ENCODE peak calls at places on chromosomes 4 and X, in nine cellular contexts. P is CD4-positive, alpha-beta T cell; Y is lower lobe of right lung; R is psoas muscle; L is uterus; A is IMR-90; O is stomach; Q is cardiac muscle cell; K is suprapubic skin. D is an unnamed sample.

GRCh38 chr4:8910822-8911310 is 39.2 kb upstream of the HMX1 start:
- DNase-seq in P (peak), A (no peak), Q (no peak), L (peak), R (peak), Y (no peak), K (no peak), O (peak), D (no peak)

GRCh38 chr4:70901984-70902576 is at the start of gene MOB1B:
- DNase-seq in R (peak), A (peak), K (peak), O (peak), P (peak), L (peak), Q (peak), Y (peak), D (peak)

GRCh38 chr4:138034871-138035270 is 207.3 kb downstream of the SLC7A11 start:
- DNase-seq in Y (no peak), Q (no peak), L (no peak), R (no peak), A (peak), K (no peak), P (no peak), O (no peak), D (peak)

GRCh38 chr4:10534820-10535219 is 77.6 kb upstream of the ZNF518B start:
- DNase-seq in K (no peak), Y (no peak), L (no peak), Q (no peak), O (no peak), A (no peak), P (no peak), R (no peak), D (no peak)

GRCh38 chr4:87011340-87012034 is 76.7 kb downstream of the AFF1 start:
- DNase-seq in L (no peak), K (no peak), R (no peak), O (no peak), Y (no peak), P (no peak), Q (peak), A (peak), D (peak)

GRCh38 chr4:123190176-123190575 is 206.4 kb upstream of the SPRY1 start:
- DNase-seq in P (no peak), Y (no peak), A (no peak), R (no peak), O (no peak), L (no peak), K (no peak), Q (no peak), D (no peak)

GRCh38 chrX:82585868-82586267 is 922.2 kb upstream of the POU3F4 start:
- DNase-seq in L (no peak), O (no peak), A (no peak), K (no peak), P (no peak), R (no peak), Q (no peak), Y (no peak), D (no peak)

GRCh38 chr4:7771056-7771455 is 168.6 kb downstream of the AFAP1 start:
- DNase-seq in R (no peak), Y (no peak), O (no peak), P (peak), Q (no peak), A (no peak), K (peak), L (no peak), D (no peak)

GRCh38 chrX:43676960-43677582 is 21.0 kb downstream of the MAOA start:
- DNase-seq in K (no peak), O (no peak), R (no peak), P (no peak), Y (no peak), A (no peak), Q (no peak), L (no peak), D (no peak)

GRCh38 chr4:37383579-37384229 is 139.2 kb downstream of the NWD2 start:
- DNase-seq in R (no peak), L (no peak), O (no peak), A (peak), K (no peak), Y (no peak), Q (peak), P (no peak), D (peak)

GRCh38 chr4:37542749-37543148 is 143.4 kb downstream of the RELL1 start:
- DNase-seq in L (no peak), P (no peak), Y (no peak), R (no peak), Q (no peak), O (no peak), K (no peak), A (no peak), D (no peak)

GRCh38 chr4:91427171-91427570 is 876.6 kb upstream of the GRID2 start:
- DNase-seq in A (no peak), L (no peak), P (no peak), R (no peak), O (no peak), Y (no peak), Q (no peak), K (no peak), D (peak)

GRCh38 chr4:85970535-85970934 is 389.3 kb downstream of the MAPK10 start:
- DNase-seq in Y (no peak), L (no peak), P (no peak), O (no peak), A (no peak), R (no peak), Q (no peak), K (no peak), D (no peak)

GRCh38 chr4:137532869-137533236 is 559 bp upstream of the PCDH18 start:
- DNase-seq in Y (no peak), L (no peak), A (no peak), Q (no peak), P (no peak), O (no peak), K (no peak), R (no peak), D (no peak)

GRCh38 chr4:41432219-41432618 is 105.7 kb upstream of the LIMCH1 start:
- DNase-seq in Y (no peak), O (no peak), K (no peak), A (no peak), R (no peak), P (no peak), L (no peak), Q (no peak), D (no peak)

GRCh38 chrX:118566359-118566758 is 70.7 kb downstream of the DOCK11 start:
- DNase-seq in Y (no peak), L (no peak), Q (no peak), K (no peak), R (no peak), A (peak), P (no peak), O (no peak), D (no peak)

GRCh38 chr4:120869511-120870278 is 52.8 kb downstream of the PRDM5 start:
- DNase-seq in A (peak), Q (no peak), O (no peak), L (no peak), K (no peak), R (no peak), P (no peak), Y (no peak), D (no peak)

GRCh38 chrX:133287860-133288259 is 69.7 kb upstream of the TFDP3 start:
- DNase-seq in A (no peak), P (no peak), L (no peak), O (no peak), Q (no peak), R (no peak), Y (no peak), K (no peak), D (no peak)

GRCh38 chr4:869776-870175 is 43.8 kb upstream of the CPLX1 start:
- DNase-seq in A (no peak), Y (no peak), O (no peak), Q (no peak), K (no peak), R (no peak), L (no peak), P (no peak), D (no peak)
- H3K27ac ChIP-seq in A (no peak), Y (no peak), O (no peak), Q (no peak), K (no peak), R (no peak), L (no peak), P (no peak), D (no peak)

GRCh38 chr4:54234497-54235205 is 5.6 kb downstream of the PDGFRA start:
- DNase-seq in P (no peak), K (no peak), O (no peak), L (no peak), R (no peak), Q (no peak), Y (no peak), A (no peak), D (no peak)
- TF ChIP-seq CTCF in P (peak), K (no peak), O (no peak), L (no peak), R (no peak), Q (no peak), Y (no peak), A (no peak), D (peak)

GRCh38 chrX:45788315-45788714 is 587.6 kb upstream of the DIPK2B start:
- DNase-seq in Q (no peak), O (no peak), P (no peak), K (no peak), L (no peak), Y (no peak), R (no peak), A (no peak), D (no peak)
- H3K27ac ChIP-seq in Q (no peak), O (no peak), P (no peak), K (peak), L (peak), Y (no peak), R (no peak), A (no peak), D (peak)

DNA sequence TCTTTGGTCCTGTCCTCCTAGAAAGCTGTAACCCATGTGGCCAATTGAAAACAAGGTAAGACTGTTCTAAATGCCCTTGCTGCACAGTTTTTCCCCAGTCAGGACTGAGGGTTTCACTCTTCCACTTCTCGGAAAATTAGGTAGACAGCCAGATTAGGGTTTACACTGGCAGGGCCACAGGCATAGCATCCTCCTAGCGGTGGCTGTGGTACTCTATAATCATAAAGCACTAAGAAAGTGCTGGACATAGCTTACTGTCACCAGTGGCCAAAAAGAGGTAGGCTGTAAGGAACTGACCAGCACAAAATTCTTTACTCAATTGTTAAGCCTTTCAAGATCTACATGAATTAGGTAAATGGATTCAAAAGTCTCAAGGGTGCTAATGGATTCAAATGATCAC is 11.6 kb upstream of the USP46 start:
- DNase-seq in L (no peak), P (no peak), O (no peak), K (no peak), Y (no peak), R (no peak), A (no peak), Q (no peak), D (no peak)
- TF ChIP-seq CTCF in L (no peak), P (no peak), O (no peak), K (no peak), Y (no peak), R (no peak), A (no peak), Q (no peak), D (no peak)

GRCh38 chr4:98006814-98007412 is 136.4 kb downstream of the STPG2 start:
- DNase-seq in K (no peak), Y (no peak), A (no peak), O (no peak), R (no peak), P (no peak), L (no peak), Q (no peak), D (no peak)
- H3K27ac ChIP-seq in K (no peak), Y (no peak), A (no peak), O (no peak), R (no peak), P (no peak), L (no peak), Q (no peak), D (no peak)

GRCh38 chr4:84680956-84681355 is 98.0 kb downstream of the CDS1 start:
- DNase-seq in R (no peak), Y (no peak), A (no peak), K (no peak), Q (no peak), P (no peak), O (no peak), L (no peak), D (no peak)

GRCh38 chr4:84678976-84679744 is 96.2 kb downstream of the CDS1 start:
- DNase-seq in A (no peak), Y (no peak), L (no peak), R (peak), Q (no peak), K (peak), O (no peak), P (no peak), D (no peak)

GRCh38 chr4:84683065-84683464 is 100.1 kb downstream of the CDS1 start:
- DNase-seq in P (no peak), L (no peak), A (no peak), Q (no peak), K (no peak), O (no peak), R (no peak), Y (no peak), D (no peak)

GRCh38 chr4:84683486-84683885 is 100.6 kb downstream of the CDS1 start:
- DNase-seq in P (no peak), Y (no peak), O (no peak), R (no peak), L (no peak), Q (no peak), K (no peak), A (no peak), D (no peak)

GRCh38 chr4:84681488-84682274 is 98.8 kb downstream of the CDS1 start:
- DNase-seq in Y (no peak), A (peak), R (no peak), K (no peak), O (no peak), P (no peak), Q (peak), L (no peak), D (peak)
- TF ChIP-seq CTCF in Y (no peak), A (peak), R (no peak), K (no peak), O (no peak), P (no peak), Q (peak), L (no peak), D (no peak)

GRCh38 chr4:76253511-76253910 is 2.0 kb downstream of the FAM47E start:
- DNase-seq in Y (no peak), P (no peak), R (no peak), L (no peak), Q (no peak), O (no peak), K (no peak), A (no peak), D (no peak)

GRCh38 chr4:76256032-76256431 is 4.5 kb downstream of the FAM47E start:
- DNase-seq in Q (no peak), A (no peak), R (no peak), L (no peak), P (no peak), Y (no peak), K (no peak), O (no peak), D (no peak)

GRCh38 chr4:76252271-76252653 is 741 bp downstream of the FAM47E start:
- DNase-seq in A (no peak), R (no peak), Q (no peak), P (no peak), K (no peak), Y (no peak), L (no peak), O (no peak), D (no peak)

GRCh38 chr4:76250962-76251361 is 559 bp upstream of the FAM47E start:
- DNase-seq in P (no peak), O (no peak), Y (no peak), K (no peak), A (no peak), Q (no peak), L (no peak), R (no peak), D (peak)

GRCh38 chr4:76251448-76252270 is at the start of gene FAM47E:
- DNase-seq in Y (peak), L (peak), R (peak), A (peak), P (peak), K (peak), Q (peak), O (peak), D (peak)
- H3K27ac ChIP-seq in Y (peak), L (no peak), R (peak), A (no peak), P (no peak), K (no peak), Q (no peak), O (peak), D (no peak)

DNA sequence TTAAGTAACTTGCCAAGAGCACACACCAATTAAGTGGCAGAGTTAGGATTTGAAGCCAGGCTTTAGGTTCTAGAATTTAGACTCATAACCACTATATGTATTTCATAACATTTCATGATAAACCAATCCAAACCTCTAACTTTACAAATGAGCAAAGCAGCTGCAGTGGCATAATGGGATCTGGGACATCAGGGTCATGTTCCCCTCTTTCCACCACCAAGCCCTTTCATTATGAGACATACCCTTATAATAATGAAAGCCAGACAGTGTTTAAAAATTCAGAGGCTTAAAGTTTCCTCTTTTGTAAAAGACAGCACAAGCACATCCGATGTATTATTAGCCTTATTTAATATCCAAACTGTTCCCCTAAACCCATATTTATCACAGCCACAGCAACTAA is 28.3 kb upstream of the AMELX start:
- DNase-seq in K (no peak), Y (no peak), Q (no peak), A (no peak), R (no peak), O (no peak), L (no peak), P (no peak), D (no peak)
- TF ChIP-seq CTCF in K (no peak), Y (no peak), Q (no peak), A (no peak), R (no peak), O (no peak), L (no peak), P (no peak), D (no peak)

GRCh38 chr4:128654465-128654864 is 155.0 kb upstream of the JADE1 start:
- DNase-seq in P (no peak), O (no peak), L (no peak), K (no peak), Y (no peak), R (no peak), Q (no peak), A (no peak), D (no peak)
- H3K27ac ChIP-seq in P (no peak), O (no peak), L (peak), K (no peak), Y (peak), R (no peak), Q (no peak), A (no peak), D (no peak)